ENCODE peak calls at places on chromosomes 2 and 18, in five cellular contexts. U is pancreas, E is brain microvascular endothelial cell, F is cardiac muscle cell, S is IMR-90. P is an unnamed sample. For H3K27me3, the result is how much of the 10 kb centered on the place peaks cover.

GRCh38 chr2:15359716-15360531 is 201.2 kb downstream of the NBAS start:
- DNase-seq in U (no peak), E (peak), F (peak), S (peak), P (no peak)

GRCh38 chr2:69624611-69625010 is 18.9 kb downstream of the AAK1 start:
- DNase-seq in U (no peak), E (no peak), F (no peak), S (no peak), P (no peak)

GRCh38 chr18:2337552-2338141 is 233.7 kb downstream of the METTL4 start:
- DNase-seq in U (no peak), E (peak), F (peak), S (peak), P (no peak)

GRCh38 chr2:28085183-28085582 is 194.7 kb downstream of the BABAM2 start:
- DNase-seq in U (no peak), E (no peak), F (no peak), S (no peak), P (no peak)

GRCh38 chr2:107694667-107695066 is 132.0 kb upstream of the RGPD4 start:
- DNase-seq in U (no peak), E (no peak), F (no peak), S (no peak), P (no peak)

GRCh38 chr2:1995987-1996386 is 251.7 kb upstream of the PXDN start:
- DNase-seq in U (no peak), E (peak), F (peak), S (no peak), P (no peak)

GRCh38 chr18:25250610-25250859 is 101.4 kb downstream of the ZNF521 start:
- DNase-seq in U (no peak), E (no peak), F (no peak), S (no peak), P (no peak)

GRCh38 chr2:176638167-176639015 is 369.1 kb downstream of the MTX2 start:
- DNase-seq in U (peak), E (peak), F (peak), S (peak), P (no peak)

GRCh38 chr2:230589497-230590015 is 123.1 kb upstream of the CAB39 start:
- DNase-seq in U (no peak), E (no peak), F (no peak), S (no peak), P (no peak)

GRCh38 chr2:99867690-99868089 is 274.7 kb downstream of the AFF3 start:
- DNase-seq in U (no peak), E (peak), F (peak), S (peak), P (no peak)

GRCh38 chr2:241802806-241803318 is 6.1 kb upstream of the NEU4 start:
- DNase-seq in U (peak), E (no peak), F (no peak), S (no peak), P (no peak)

GRCh38 chr2:10658041-10658913 is 31.5 kb downstream of the NOL10 start:
- DNase-seq in U (no peak), E (peak), F (peak), S (peak), P (no peak)

GRCh38 chr2:27798948-27799645 is 27.6 kb downstream of the MRPL33 start:
- DNase-seq in U (no peak), E (peak), F (peak), S (peak), P (peak)

GRCh38 chr18:49322770-49323490 is 137.5 kb downstream of the DYM start:
- DNase-seq in U (no peak), E (no peak), F (no peak), S (no peak), P (no peak)

GRCh38 chr2:101643004-101643524 is 54.4 kb upstream of the MAP4K4 start:
- DNase-seq in U (no peak), E (no peak), F (no peak), S (no peak), P (no peak)

GRCh38 chr2:86020984-86021383 is 84.7 kb downstream of the POLR1A start:
- DNase-seq in U (no peak), E (no peak), F (peak), S (peak), P (no peak)

GRCh38 chr2:127620867-127621266 is 25.1 kb upstream of the GPR17 start:
- DNase-seq in U (no peak), E (no peak), F (no peak), S (no peak), P (no peak)

GRCh38 chr2:29627366-29627765 is 294.0 kb downstream of the ALK start:
- DNase-seq in U (no peak), E (peak), F (peak), S (peak), P (no peak)

GRCh38 chr18:37565985-37566478 is 434 bp upstream of the CELF4 start:
- DNase-seq in U (peak), E (peak), F (peak), S (peak), P (no peak)

GRCh38 chr2:79327460-79327859 is 167.9 kb upstream of the REG3A start:
- DNase-seq in U (no peak), E (no peak), F (no peak), S (no peak), P (no peak)

GRCh38 chr2:5077479-5078089 is 614.6 kb upstream of the SOX11 start:
- DNase-seq in U (no peak), E (peak), F (no peak), S (no peak), P (no peak)

GRCh38 chr2:147782521-147782920 is 62.3 kb upstream of the ACVR2A start:
- DNase-seq in U (no peak), E (peak), F (peak), S (peak), P (no peak)

GRCh38 chr2:70104231-70105111 is 17.2 kb downstream of the PCBP1 start:
- DNase-seq in U (no peak), E (peak), F (peak), S (peak), P (no peak)

GRCh38 chr2:112588611-112589045 is 4.2 kb downstream of the CHCHD5 start:
- DNase-seq in U (peak), E (no peak), F (peak), S (no peak), P (no peak)

GRCh38 chr2:95685513-95685912 is 93.7 kb downstream of the TRIM43 start:
- DNase-seq in U (no peak), E (no peak), F (no peak), S (no peak), P (no peak)

GRCh38 chr2:239762742-239763269 is 262.3 kb downstream of the NDUFA10 start:
- DNase-seq in U (no peak), E (no peak), F (no peak), S (no peak), P (no peak)

GRCh38 chr2:39991298-39991697 is 212.2 kb upstream of the THUMPD2 start:
- DNase-seq in U (no peak), E (no peak), F (peak), S (peak), P (no peak)

GRCh38 chr2:143725425-143725824 is 596.2 kb downstream of the ARHGAP15 start:
- DNase-seq in U (no peak), E (no peak), F (no peak), S (no peak), P (no peak)

GRCh38 chr2:79855264-79856006 is 342.6 kb downstream of the CTNNA2 start:
- DNase-seq in U (no peak), E (no peak), F (no peak), S (peak), P (peak)

GRCh38 chr18:26545737-26546136 is 2.6 kb downstream of the KCTD1 start:
- DNase-seq in U (no peak), E (no peak), F (no peak), S (no peak), P (no peak)

GRCh38 chr18:57542801-57543427 is 43.6 kb downstream of the FECH start:
- DNase-seq in U (no peak), E (peak), F (no peak), S (peak), P (no peak)

GRCh38 chr2:11777886-11778415 is 31.5 kb downstream of the LPIN1 start:
- DNase-seq in U (no peak), E (no peak), F (no peak), S (no peak), P (no peak)

GRCh38 chr18:9321017-9321452 is 13.5 kb upstream of the TWSG1 start:
- DNase-seq in U (no peak), E (no peak), F (peak), S (peak), P (no peak)

GRCh38 chr2:1054399-1054798 is 103.8 kb downstream of the SNTG2 start:
- DNase-seq in U (no peak), E (no peak), F (no peak), S (no peak), P (no peak)

GRCh38 chr18:59148192-59148591 is 8.5 kb downstream of the SEC11C start:
- DNase-seq in U (no peak), E (no peak), F (no peak), S (no peak), P (no peak)

GRCh38 chr18:79935925-79936324 is 15.5 kb downstream of the SLC66A2 start:
- DNase-seq in U (peak), E (no peak), F (no peak), S (no peak), P (no peak)

GRCh38 chr2:227206406-227206805 is 42.0 kb downstream of the COL4A3 start:
- DNase-seq in U (no peak), E (no peak), F (no peak), S (no peak), P (no peak)
- H3K27me3 ChIP-seq in U (under half), E (under half), F (under half), S (under half), P (under half)

DNA sequence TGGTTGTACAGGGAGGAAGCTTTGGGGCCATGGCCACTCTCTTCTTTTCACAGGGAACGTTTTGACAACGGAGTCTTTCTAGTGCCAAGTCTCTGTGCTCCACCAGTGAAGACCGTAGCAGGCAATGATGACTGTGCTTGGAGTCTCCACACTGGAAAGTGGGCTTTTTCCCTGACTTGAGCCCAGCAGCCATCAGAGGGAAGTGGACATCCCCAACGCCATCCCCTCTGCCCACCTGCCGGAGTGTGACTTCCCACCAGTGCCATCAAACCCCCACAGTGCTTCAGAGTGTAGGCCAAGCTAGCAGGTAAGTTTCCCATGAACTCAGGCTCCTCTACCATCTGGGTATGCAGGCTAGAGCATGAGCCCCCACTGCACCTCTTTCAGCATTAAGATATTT is 78.7 kb downstream of the APOB start:
- DNase-seq in U (no peak), E (no peak), F (no peak), S (no peak), P (no peak)
- H3K4me3 ChIP-seq in U (no peak), E (no peak), F (no peak), S (no peak), P (no peak)

GRCh38 chr2:72149556-72150156 is 2.0 kb upstream of the CYP26B1 start:
- DNase-seq in U (peak), E (no peak), F (no peak), S (peak), P (peak)

GRCh38 chr2:72148975-72149555 is 1.4 kb upstream of the CYP26B1 start:
- DNase-seq in U (no peak), E (no peak), F (peak), S (peak), P (peak)

GRCh38 chr2:72153026-72153791 is 5.5 kb upstream of the CYP26B1 start:
- DNase-seq in U (peak), E (no peak), F (no peak), S (no peak), P (peak)

GRCh38 chr2:72150157-72150960 is 2.7 kb upstream of the CYP26B1 start:
- DNase-seq in U (peak), E (peak), F (peak), S (peak), P (peak)

DNA sequence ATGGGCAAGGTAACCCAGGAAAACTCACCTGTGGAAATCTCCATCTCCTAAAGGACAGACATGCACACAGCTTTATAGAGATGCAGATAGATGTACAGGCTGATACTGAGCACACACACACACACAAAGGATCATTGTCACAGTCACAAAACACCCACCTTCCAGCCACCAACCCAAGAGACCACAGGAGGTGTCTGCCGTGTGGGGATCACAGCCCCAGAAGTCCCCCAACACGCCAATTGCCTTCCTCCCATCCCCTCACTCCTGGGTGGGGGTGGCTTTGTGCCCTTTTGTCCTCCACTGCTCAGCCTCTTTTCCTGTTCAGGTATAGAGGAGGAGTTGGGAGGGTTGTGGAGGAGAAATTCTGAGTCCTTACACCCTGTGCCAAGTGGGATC is 3.3 kb upstream of the CYP26B1 start:
- DNase-seq in U (no peak), E (no peak), F (no peak), S (no peak), P (peak)
- H3K27me3 ChIP-seq in U (under half), E (under half), F (half or more), S (half or more), P (under half)

GRCh38 chr2:223914349-223914748 is 30.8 kb downstream of the WDFY1 start:
- DNase-seq in U (no peak), E (no peak), F (no peak), S (peak), P (no peak)

GRCh38 chr2:223909048-223909741 is 35.9 kb downstream of the WDFY1 start:
- DNase-seq in U (no peak), E (no peak), F (peak), S (no peak), P (no peak)

GRCh38 chr2:223905996-223906395 is 39.1 kb downstream of the WDFY1 start:
- DNase-seq in U (no peak), E (no peak), F (no peak), S (no peak), P (no peak)

DNA sequence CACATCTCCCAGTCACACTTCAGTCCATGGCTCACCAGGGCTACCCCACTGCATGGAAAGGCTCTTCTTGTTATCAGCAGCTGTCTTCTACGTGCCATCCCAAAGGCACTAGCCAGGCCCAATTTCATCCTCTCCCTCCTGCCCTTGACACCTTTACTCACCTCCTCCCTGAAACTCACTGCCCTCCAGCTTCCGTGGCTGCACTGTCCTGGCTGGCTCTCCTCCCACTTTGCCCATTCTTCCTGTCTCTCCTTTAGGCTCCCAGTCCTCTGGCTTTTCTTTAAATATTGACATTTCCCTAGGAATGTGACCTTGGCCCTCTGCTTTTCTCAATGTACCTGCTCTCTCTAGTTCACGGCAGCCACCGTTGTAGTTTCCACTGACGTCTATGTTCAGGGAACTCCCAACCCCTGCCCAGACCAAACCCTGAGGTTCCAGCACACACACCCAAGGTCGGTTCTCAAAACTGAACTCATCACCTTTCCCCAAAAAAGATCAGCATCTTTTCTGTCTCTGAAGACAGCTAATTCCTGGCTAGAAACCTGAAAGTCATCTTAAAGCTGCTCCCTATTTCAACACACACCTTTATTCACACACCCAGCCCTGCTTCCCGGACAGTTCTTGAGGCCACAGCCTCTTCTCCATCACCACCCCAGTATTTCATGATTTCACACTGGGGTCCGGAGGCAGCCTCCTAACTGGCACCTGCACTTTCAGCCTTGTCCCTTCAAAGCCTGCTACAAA is 36.7 kb downstream of the WDFY1 start:
- DNase-seq in U (no peak), E (no peak), F (no peak), S (no peak), P (no peak)
- H3K4me3 ChIP-seq in U (no peak), E (no peak), F (no peak), S (no peak), P (no peak)

DNA sequence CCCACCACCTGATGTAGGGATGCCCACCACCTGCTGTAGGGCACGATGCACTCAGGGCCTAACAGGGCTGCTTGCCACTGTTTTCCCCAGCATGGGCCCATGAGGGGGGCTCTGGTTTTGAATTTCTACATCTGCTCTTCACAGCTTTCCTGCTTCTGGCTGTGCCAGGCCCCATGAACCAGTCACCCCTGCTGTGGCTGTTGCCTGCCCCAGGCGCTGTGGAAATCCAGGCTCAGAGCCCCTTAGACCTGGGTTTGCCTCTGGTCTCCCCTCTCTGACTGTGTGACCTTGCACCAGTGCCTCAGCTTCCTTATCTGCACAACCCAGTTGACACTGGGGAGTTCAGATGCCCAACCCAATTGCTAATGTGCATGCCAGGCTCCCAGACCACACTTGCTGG is 6.1 kb upstream of the MLPH start:
- DNase-seq in U (no peak), E (no peak), F (no peak), S (no peak), P (no peak)
- H3K27me3 ChIP-seq in U (under half), E (under half), F (half or more), S (under half), P (under half)

GRCh38 chr18:3411327-3411726 is 38.6 kb upstream of the TGIF1 start:
- DNase-seq in U (no peak), E (no peak), F (no peak), S (no peak), P (no peak)
- H3K4me3 ChIP-seq in U (no peak), E (no peak), F (no peak), S (no peak), P (no peak)

GRCh38 chr2:218872645-218873358 is 7.8 kb upstream of the WNT10A start:
- DNase-seq in U (peak), E (no peak), F (no peak), S (no peak), P (no peak)
- H3K27me3 ChIP-seq in U (under half), E (half or more), F (half or more), S (half or more), P (under half)